ENCODE peak calls at places on chromosomes 6 and 20, in four cellular contexts. W, Q, X and J are unnamed samples.

GRCh38 chr6:69673298-69673697 is 123.5 kb downstream of the LMBRD1 start:
- DNase-seq in W (no peak), Q (no peak), X (no peak), J (no peak)

GRCh38 chr6:35493307-35493983 is 3.4 kb downstream of the TEAD3 start:
- DNase-seq in W (no peak), Q (no peak), X (no peak), J (no peak)

GRCh38 chr6:29887330-29887818 is 55.0 kb upstream of the HLA-A start:
- DNase-seq in W (no peak), Q (peak), X (no peak), J (peak)

GRCh38 chr6:37602801-37603200 is 94.9 kb downstream of the MDGA1 start:
- DNase-seq in W (peak), Q (no peak), X (no peak), J (no peak)

GRCh38 chr6:144582939-144583613 is 297.9 kb downstream of the UTRN start:
- DNase-seq in W (peak), Q (peak), X (no peak), J (no peak)

GRCh38 chr6:21026576-21027273 is 492.5 kb downstream of the CDKAL1 start:
- DNase-seq in W (peak), Q (no peak), X (no peak), J (peak)

GRCh38 chr20:57782631-57783041 is 72.8 kb upstream of the PMEPA1 start:
- DNase-seq in W (no peak), Q (no peak), X (no peak), J (no peak)

GRCh38 chr20:17377222-17377621 is 150.4 kb downstream of the PCSK2 start:
- DNase-seq in W (no peak), Q (no peak), X (no peak), J (no peak)

GRCh38 chr20:33561981-33562601 is 72.2 kb downstream of the CBFA2T2 start:
- DNase-seq in W (peak), Q (peak), X (peak), J (peak)

GRCh38 chr20:22389836-22390542 is 194.4 kb downstream of the FOXA2 start:
- DNase-seq in W (peak), Q (no peak), X (peak), J (no peak)

GRCh38 chr6:134035823-134036296 is 16.6 kb downstream of the SLC2A12 start:
- DNase-seq in W (peak), Q (no peak), X (peak), J (no peak)

GRCh38 chr6:170205534-170206316 is 85.2 kb downstream of the DLL1 start:
- DNase-seq in W (no peak), Q (no peak), X (no peak), J (no peak)

GRCh38 chr20:57652865-57653545 is 32.8 kb upstream of the ZBP1 start:
- DNase-seq in W (no peak), Q (no peak), X (no peak), J (no peak)

GRCh38 chr6:46221221-46221793 is 50.5 kb upstream of the ENPP5 start:
- DNase-seq in W (no peak), Q (peak), X (peak), J (peak)

GRCh38 chr6:53837875-53838806 is 43.3 kb downstream of the LRRC1 start:
- DNase-seq in W (no peak), Q (peak), X (no peak), J (no peak)

GRCh38 chr6:104325341-104326172 is 534.2 kb downstream of the HACE1 start:
- DNase-seq in W (no peak), Q (peak), X (no peak), J (peak)

GRCh38 chr6:157760589-157761330 is 62.3 kb upstream of the SNX9 start:
- DNase-seq in W (peak), Q (no peak), X (no peak), J (peak)

GRCh38 chr20:62142252-62143117 is 709 bp downstream of the PSMA7 start:
- DNase-seq in W (no peak), Q (peak), X (no peak), J (no peak)

GRCh38 chr20:18003897-18004296 is 35.1 kb downstream of the MGME1 start:
- DNase-seq in W (no peak), Q (no peak), X (no peak), J (no peak)

GRCh38 chr6:548517-548916 is 108.4 kb downstream of the HUS1B start:
- DNase-seq in W (no peak), Q (no peak), X (no peak), J (no peak)

GRCh38 chr6:15495375-15495901 is 167.4 kb downstream of the DTNBP1 start:
- DNase-seq in W (no peak), Q (no peak), X (no peak), J (no peak)

GRCh38 chr6:106143582-106144139 is 57.5 kb downstream of the PRDM1 start:
- DNase-seq in W (no peak), Q (no peak), X (no peak), J (no peak)

GRCh38 chr6:109255946-109256628 is 126.2 kb downstream of the CD164 start:
- DNase-seq in W (no peak), Q (no peak), X (no peak), J (no peak)

GRCh38 chr6:163532526-163533078 is 118.1 kb downstream of the QKI start:
- DNase-seq in W (no peak), Q (no peak), X (no peak), J (no peak)

GRCh38 chr6:85756982-85757381 is 114.3 kb upstream of the SYNCRIP start:
- DNase-seq in W (peak), Q (peak), X (no peak), J (peak)

GRCh38 chr6:130694617-130695016 is 132.6 kb upstream of the SMLR1 start:
- DNase-seq in W (peak), Q (no peak), X (no peak), J (peak)

DNA sequence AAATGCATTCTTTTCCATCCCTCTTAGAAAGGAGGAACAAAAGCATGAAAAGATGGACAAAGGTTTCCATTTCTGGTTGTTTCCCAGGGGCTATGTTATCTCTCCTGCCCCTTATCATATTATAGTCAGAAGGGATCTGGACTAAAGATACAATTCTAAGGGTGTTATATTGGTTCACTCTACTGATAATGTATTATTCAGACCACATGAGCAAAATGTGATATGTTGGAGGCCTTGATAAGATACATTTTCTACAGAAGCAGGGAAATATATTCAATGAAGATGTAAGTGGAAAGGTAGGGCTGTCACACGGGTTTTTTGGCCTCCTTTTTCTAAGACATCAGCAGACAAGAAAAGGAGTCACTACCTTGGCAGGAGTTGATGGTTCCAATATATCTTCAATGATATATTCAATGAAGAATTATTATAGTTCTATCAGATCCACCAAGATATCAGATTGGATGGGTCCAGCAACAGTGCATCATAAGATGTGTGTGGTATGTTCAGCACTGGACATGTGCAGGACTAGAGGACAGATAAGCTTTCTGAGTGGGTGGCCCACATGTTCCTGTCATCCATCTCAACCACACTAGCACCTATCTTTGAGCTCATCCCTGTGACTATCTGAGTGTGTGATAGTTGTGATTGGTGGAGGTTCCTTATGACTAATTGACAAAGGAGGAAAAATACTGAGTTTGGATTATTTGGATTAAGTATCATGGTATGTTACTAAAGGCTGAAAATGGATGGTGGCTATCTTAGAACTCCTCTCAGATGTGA is 5.7 kb upstream of the ZKSCAN3 start:
- DNase-seq in W (no peak), Q (no peak), X (no peak), J (no peak)
- TF ChIP-seq CTCF in W (no peak), Q (no peak), X (no peak), J (no peak)

GRCh38 chr6:43497129-43497396 is 13.1 kb downstream of the LRRC73 start:
- DNase-seq in W (no peak), Q (no peak), X (no peak), J (no peak)
- TF ChIP-seq CTCF in W (no peak), Q (no peak), X (no peak), J (no peak)

GRCh38 chr20:13771853-13772453 is 12.8 kb downstream of the ESF1 start:
- DNase-seq in W (peak), Q (peak), X (peak), J (peak)
- TF ChIP-seq CTCF in W (peak), Q (peak), X (peak), J (peak)

GRCh38 chr20:31566658-31567379 is 38.3 kb upstream of the ID1 start:
- DNase-seq in W (no peak), Q (no peak), X (no peak), J (no peak)

GRCh38 chr20:31568041-31568731 is 36.9 kb upstream of the ID1 start:
- DNase-seq in W (peak), Q (no peak), X (no peak), J (no peak)

GRCh38 chr20:31566332-31566657 is 38.8 kb upstream of the ID1 start:
- DNase-seq in W (no peak), Q (no peak), X (no peak), J (no peak)

GRCh38 chr20:31568773-31569162 is 36.3 kb upstream of the ID1 start:
- DNase-seq in W (no peak), Q (no peak), X (no peak), J (no peak)

DNA sequence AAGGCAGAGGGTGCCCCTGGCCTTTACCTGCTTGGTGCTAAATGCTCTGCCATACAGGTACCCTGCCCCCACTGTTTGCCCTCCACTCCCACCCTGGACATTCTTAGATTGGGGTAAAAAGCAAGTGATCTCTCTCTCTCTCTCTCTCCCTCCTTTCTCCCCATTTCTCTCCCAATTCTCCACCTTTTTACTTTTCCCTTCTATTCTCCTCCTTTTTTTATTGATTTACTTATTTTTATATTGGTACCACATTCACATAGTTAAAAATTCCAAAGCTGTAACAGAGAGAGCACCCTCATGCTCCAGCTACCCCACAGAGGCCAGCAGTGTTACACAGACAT is 37.7 kb upstream of the ID1 start:
- DNase-seq in W (no peak), Q (no peak), X (no peak), J (no peak)
- TF ChIP-seq CTCF in W (no peak), Q (no peak), X (no peak), J (no peak)

GRCh38 chr20:25039697-25040437 is 18.1 kb downstream of the ACSS1 start:
- DNase-seq in W (peak), Q (no peak), X (no peak), J (no peak)
- TF ChIP-seq CTCF in W (no peak), Q (no peak), X (no peak), J (no peak)

GRCh38 chr6:116631379-116631990 is 15.2 kb downstream of the RSPH4A start:
- DNase-seq in W (no peak), Q (peak), X (peak), J (no peak)

GRCh38 chr6:116629467-116630063 is 13.3 kb downstream of the RSPH4A start:
- DNase-seq in W (no peak), Q (no peak), X (no peak), J (no peak)

GRCh38 chr6:116633685-116634084 is 17.4 kb downstream of the RSPH4A start:
- DNase-seq in W (no peak), Q (peak), X (peak), J (no peak)
- TF ChIP-seq CTCF in W (peak), Q (peak), X (peak), J (peak)

DNA sequence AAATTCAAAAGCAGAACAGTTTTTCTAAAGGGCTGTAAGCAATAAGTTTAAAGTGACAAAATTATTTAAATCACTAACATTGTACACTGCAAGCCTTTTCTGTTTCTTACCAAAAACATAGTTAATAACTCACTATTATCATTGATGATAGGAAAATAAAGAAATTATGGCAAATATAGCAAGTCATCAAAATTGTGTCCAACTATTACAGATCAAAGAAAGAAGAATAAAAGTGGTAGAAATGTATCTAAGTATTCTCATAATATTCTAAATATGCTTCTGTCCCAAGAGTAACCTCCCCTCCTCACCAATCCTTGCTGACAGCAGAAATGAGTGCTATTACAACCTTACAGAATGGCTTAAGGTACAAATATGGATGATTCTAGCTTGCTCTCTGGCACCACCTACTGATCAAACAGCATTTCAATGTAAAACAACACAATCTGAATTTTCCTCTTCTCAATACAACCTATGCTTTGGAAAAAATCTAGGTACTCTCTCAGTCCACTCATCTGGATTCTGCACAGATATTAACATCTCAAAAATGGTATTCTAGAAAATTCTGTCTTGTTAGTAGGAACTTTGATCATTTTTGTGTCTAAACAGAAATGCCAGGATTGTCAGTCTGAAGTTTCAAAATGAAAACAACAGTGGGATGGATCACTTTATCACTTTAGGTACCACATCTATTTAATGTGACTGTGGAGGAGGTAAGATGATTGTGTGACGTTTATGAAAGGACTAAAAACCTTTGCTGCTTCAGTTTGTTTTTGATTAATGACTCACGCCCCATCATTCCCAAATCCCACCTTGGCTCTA is 40.9 kb downstream of the ZFP64 start:
- DNase-seq in W (no peak), Q (peak), X (peak), J (peak)
- TF ChIP-seq CTCF in W (peak), Q (peak), X (peak), J (peak)

GRCh38 chr6:17086469-17086868 is 15.4 kb upstream of the STMND1 start:
- DNase-seq in W (peak), Q (peak), X (peak), J (peak)
- TF ChIP-seq CTCF in W (peak), Q (peak), X (peak), J (peak)